ENCODE peak calls at places on chromosomes 1 and 21, in four cellular contexts. I, P, U and T are unnamed samples.

GRCh38 chr1:22119626-22120468 is 23.1 kb downstream of the WNT4 start:
- DNase-seq in U (no peak), I (no peak), P (no peak), T (no peak)

GRCh38 chr1:12477936-12478611 is 139.9 kb downstream of the DHRS3 start:
- DNase-seq in I (peak), U (peak), P (peak), T (no peak)

GRCh38 chr1:232655041-232655745 is 25.3 kb upstream of the SIPA1L2 start:
- DNase-seq in P (no peak), I (peak), U (no peak), T (no peak)

GRCh38 chr1:63643926-63644325 is 50.7 kb downstream of the PGM1 start:
- DNase-seq in U (no peak), P (no peak), I (no peak), T (no peak)

GRCh38 chr1:157099633-157100009 is at the start of gene ETV3L:
- DNase-seq in U (no peak), I (no peak), P (no peak), T (no peak)

GRCh38 chr21:16455978-16456377 is 726.2 kb downstream of the USP25 start:
- DNase-seq in I (peak), P (no peak), U (no peak), T (no peak)

GRCh38 chr1:154407021-154407865 is 2.1 kb downstream of the IL6R start:
- DNase-seq in I (no peak), P (peak), U (no peak), T (peak)

GRCh38 chr21:35575280-35575915 is 484.9 kb downstream of the SETD4 start:
- DNase-seq in I (peak), P (no peak), U (no peak), T (no peak)

GRCh38 chr1:17881761-17882160 is 126.6 kb downstream of the ACTL8 start:
- DNase-seq in U (no peak), P (no peak), I (no peak), T (no peak)

GRCh38 chr1:58250587-58250948 is 296.0 kb downstream of the OMA1 start:
- DNase-seq in P (no peak), I (no peak), U (no peak), T (no peak)

DNA sequence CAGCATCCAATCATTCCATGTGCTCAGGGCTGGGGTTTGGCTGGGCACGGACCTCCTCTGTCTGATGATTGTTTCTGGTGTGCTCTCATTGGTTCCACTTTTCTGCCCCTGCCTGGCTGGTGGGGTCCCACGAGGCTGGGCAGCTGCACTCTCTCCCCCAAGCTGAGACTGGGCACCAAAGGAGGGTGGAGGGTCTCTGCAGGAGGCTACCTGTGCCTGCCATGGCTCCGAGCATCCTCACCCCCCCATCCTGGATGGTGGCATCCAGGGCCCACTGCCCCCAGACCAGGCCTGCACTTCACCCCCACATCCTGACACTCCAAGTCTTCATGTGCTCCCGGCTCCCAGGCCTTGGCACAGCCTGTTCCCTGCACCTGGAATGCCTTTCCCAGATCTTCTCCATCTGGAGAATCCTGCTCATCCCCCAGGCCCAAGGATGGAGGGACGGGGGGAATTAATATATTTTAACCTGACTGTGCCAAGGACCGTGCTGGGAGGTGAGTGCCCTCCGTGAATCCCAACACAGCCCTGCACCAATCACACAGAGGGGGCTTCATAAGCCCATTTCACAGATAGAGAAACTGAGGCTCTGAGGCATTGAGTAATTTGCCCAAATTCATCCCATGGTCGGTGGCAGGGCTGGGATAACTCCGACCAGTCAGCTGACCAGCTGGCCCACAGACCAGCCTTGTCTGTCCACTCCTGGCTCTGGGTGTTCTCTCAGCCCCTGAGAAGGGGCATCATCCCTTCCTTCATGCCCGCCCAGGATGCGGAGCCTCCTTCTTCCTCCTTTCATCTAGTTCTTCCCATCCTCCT is 403.4 kb downstream of the MATN1 start:
- DNase-seq in I (no peak), P (no peak), U (no peak), T (no peak)
- TF ChIP-seq CTCF in I (no peak), P (no peak), U (no peak), T (no peak)

GRCh38 chr1:209565759-209566678 is 17.5 kb upstream of the CAMK1G start:
- DNase-seq in I (peak), P (peak), U (peak), T (peak)

GRCh38 chr1:209576392-209576791 is 7.1 kb upstream of the CAMK1G start:
- DNase-seq in I (no peak), U (no peak), P (no peak), T (no peak)

GRCh38 chr1:209569445-209570207 is 13.9 kb upstream of the CAMK1G start:
- DNase-seq in I (peak), P (peak), U (peak), T (peak)

GRCh38 chr1:209567788-209568187 is 15.7 kb upstream of the CAMK1G start:
- DNase-seq in P (no peak), I (peak), U (no peak), T (no peak)

DNA sequence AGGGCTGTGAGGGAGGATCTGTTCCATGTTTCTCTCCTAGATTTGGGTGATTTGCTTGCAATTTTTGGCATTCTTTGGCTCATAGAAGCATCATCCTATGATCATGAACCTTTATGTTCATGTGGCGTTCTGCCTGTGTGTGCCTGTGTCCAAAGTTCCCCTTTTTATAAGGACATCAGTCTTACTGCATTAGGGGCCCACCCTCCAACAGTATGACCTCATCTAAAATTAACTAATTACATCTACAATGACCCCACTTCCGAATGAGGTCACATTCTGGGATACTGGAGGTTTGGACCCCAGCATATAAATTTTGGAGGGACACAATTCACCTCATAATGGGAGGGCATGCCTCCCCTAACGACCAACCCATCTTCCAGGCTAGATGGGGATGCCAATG is 12.8 kb upstream of the CAMK1G start:
- DNase-seq in U (no peak), P (no peak), I (no peak), T (no peak)
- TF ChIP-seq CTCF in U (no peak), P (no peak), I (no peak), T (no peak)

DNA sequence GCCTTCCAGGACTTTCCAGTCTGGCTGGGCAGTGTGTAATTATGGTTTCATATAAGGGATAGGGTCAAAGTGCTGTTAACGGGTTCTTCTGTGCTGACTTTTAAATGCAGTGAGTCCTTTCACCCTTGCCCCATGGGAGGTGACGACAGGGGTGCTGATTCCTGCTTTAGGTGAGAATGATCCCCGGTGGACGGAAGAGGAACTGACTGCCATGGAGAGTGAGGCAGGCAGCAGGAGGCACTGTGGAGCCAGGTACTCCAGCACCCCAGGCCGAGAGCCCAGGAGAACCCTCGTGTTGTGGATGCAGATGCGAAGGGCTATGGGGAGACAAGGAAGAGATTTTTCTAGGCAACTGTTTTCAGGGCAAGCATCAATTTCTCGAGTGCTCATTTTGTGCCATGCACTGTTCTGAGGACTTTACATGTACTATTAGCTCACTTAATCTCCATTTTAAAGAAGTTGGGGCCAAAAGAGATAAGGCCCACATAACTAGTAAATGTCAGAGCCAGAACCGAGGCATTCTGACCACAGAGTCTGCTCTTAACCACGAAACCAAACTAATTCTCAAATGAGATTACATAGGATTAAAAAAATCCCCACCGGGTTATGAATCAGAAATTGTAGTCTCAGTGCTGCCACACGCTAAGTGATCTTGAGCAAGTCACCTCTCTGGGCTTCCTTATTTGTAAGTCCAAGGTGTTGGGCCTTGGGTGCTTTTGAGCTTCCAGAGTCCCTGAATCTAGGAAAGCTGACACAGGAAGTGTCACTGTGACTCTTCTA is 28.2 kb downstream of the STPG1 start:
- DNase-seq in P (no peak), I (peak), U (no peak), T (no peak)
- TF ChIP-seq CTCF in P (peak), I (peak), U (peak), T (peak)

GRCh38 chr1:41032147-41032546 is 10.6 kb upstream of the SLFNL1 start:
- DNase-seq in U (no peak), I (no peak), P (no peak), T (no peak)

GRCh38 chr1:41041866-41042265 is 20.3 kb upstream of the SLFNL1 start:
- DNase-seq in P (no peak), U (no peak), I (no peak), T (no peak)

GRCh38 chr1:41033272-41033671 is 11.7 kb upstream of the SLFNL1 start:
- DNase-seq in U (no peak), P (no peak), I (no peak), T (no peak)

GRCh38 chr1:41037116-41037903 is 15.8 kb upstream of the SLFNL1 start:
- DNase-seq in I (no peak), P (no peak), U (no peak), T (no peak)

DNA sequence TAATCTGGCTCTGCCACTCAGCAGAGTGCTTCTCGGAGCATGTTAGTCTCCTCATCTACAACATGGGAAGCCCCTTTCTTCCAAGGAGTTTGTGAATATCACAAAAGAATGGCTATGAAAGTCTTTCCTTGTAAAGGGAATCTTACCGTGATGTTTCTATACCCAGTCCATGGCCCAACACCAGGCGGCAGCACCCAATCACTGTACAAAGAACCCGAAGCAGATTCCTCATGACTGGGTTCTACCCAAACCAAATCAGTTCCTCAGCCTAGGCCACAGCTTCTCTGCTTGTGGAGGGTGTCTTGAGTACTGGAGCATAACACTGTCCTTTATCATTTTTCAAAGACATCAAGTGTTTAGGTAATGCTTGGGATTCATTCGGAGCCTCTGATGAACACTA is 16.6 kb upstream of the SLFNL1 start:
- DNase-seq in P (no peak), U (no peak), I (no peak), T (no peak)
- TF ChIP-seq CTCF in P (no peak), U (no peak), I (no peak), T (no peak)

DNA sequence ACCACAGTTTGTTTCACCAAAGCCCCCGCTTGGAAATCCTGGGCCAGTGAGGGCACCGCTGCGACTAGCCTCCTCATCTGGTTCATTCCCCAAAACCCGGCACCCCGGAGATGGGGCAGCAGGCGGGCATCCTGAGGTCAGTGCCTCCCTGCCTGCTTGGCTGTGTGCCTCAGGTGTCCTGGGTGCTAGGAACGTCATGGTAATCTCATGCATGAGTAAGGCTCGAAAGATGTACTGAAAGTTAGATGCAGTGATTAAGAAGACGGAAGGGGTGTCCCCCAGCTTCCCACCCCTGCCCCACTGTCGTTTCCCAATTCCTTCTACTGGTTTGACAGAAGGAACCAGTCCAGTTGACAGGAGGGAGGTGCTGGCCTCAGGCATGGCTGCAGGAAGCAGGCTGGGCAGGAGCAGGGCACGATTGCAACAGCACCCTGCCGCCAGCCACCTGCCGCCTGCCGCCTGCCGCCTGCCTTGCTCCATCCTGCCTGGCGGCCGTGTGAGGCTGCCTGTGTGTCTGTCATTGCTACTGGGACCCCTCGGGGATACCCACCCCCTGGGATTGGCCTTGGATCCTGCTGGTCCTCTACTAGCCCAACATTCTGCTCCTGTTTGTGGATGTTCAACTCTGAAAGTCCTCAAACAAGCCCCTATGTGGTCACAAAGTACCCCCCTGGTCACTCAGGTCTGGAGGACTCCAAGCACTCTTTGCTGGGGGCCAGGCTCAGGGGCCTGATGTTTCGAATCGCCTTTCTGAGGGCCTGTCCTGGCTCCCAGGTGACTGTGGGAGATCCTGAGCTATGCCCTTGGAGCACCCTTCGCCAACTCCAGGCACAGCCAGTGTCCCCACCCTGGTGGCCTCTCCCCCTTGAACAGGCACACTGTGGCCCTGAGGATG is 73.0 kb upstream of the IFFO2 start:
- DNase-seq in P (no peak), I (no peak), U (no peak), T (no peak)
- TF ChIP-seq CTCF in P (no peak), I (no peak), U (no peak), T (no peak)

DNA sequence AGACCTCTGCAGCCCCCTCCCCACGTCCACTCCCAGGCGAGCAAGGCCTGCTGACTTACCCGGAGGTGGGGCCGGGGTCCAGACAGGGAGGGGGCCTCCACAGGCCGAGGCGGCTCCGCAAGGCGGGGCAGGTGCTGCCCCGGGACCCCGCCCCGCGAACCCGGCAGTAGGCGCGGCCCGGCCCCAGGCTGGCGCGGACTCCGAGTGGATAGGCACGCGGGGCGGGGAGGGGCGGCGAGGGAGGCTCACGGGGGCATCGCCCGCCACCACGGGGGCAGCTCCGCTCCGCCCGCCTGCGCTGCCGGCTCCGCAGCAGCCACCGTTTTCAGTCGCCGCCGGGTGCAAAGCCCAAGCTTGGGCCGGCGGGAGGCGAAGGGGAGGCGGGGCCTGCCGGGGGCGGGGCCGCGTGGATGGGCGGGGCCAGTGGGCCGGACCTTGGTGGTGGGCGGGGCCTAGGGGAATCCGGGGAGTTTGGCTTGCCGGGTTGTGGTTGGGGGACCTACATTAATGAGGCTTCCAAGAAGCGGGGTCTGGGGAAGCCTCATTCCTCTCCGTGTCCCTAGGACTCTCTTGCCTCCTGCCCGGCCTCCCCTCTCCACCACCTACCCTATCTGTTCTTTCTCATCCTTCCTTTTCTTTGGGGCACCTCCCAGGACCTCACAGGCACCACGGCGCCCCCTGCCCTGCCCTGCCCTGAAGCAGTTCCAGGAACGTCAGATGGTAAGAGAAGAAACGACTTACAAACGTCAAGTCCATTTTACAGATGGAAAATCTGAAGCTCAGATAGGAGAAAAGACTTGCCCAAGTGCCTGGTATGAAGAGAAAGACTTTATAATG is at the start of gene RIMS3:
- DNase-seq in P (peak), U (peak), I (no peak), T (peak)
- TF ChIP-seq CTCF in P (peak), U (peak), I (no peak), T (peak)

GRCh38 chr1:30755746-30756145 is 1.8 kb downstream of the LAPTM5 start:
- DNase-seq in U (no peak), I (no peak), P (no peak), T (no peak)
- TF ChIP-seq CTCF in U (no peak), I (no peak), P (no peak), T (no peak)

GRCh38 chr1:3900150-3900968 is at the start of gene C1orf174:
- DNase-seq in U (peak), I (peak), P (peak), T (peak)

GRCh38 chr1:3899776-3900149 is 309 bp downstream of the C1orf174 start:
- DNase-seq in U (no peak), P (no peak), I (no peak), T (no peak)

GRCh38 chr1:3898475-3898735 is 1.7 kb downstream of the C1orf174 start:
- DNase-seq in P (no peak), I (no peak), U (no peak), T (no peak)

GRCh38 chr1:3900969-3901529 is 977 bp upstream of the C1orf174 start:
- DNase-seq in I (peak), P (peak), U (peak), T (peak)

DNA sequence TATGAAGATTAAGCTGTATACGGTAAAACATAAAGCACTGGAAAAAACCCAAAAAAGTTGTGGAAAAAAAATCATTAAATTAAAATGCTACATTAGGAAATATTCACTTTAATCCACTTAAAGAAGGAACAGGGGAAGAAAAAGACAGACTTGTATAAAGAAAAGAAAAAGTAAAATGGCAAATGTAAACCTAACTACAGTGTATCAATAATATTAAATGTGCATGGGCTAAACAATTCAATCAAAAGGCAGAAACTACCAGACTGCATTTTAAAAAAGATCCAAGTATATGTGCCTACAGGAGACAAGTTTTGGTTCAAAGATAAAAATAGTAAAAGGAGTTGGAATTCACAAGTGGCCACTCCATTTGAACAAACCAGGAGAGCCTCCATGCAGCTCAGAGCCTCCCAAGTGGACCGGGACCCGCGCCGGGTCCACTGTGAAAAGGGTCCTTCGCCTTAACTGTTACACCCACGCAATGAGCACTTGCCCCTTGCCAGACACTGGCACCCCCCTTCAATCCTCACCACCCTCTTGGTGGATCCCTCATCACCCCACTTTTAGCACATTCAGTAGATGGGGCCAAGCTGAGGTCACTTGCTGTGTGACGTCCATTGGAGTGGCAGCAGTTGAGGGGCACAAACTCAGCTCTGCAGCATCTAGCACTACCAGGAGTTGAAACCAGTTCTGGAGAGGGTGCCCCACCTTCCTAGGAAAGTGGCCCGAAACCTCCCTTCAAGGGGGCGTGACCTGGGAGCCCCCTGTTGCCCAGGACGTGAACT is 887 bp downstream of the C1orf174 start:
- DNase-seq in P (no peak), U (no peak), I (no peak), T (no peak)
- TF ChIP-seq CTCF in P (no peak), U (no peak), I (no peak), T (peak)